ENCODE peak calls at places on chromosomes 4 and X, in ten cellular contexts. Q, L, S, B, R, O, T, K, X and M are unnamed samples.

GRCh38 chr4:75830906-75831305 is 71.3 kb downstream of the PPEF2 start:
- DNase-seq in S (no peak), O (no peak), Q (no peak), X (no peak), K (no peak), L (no peak), T (no peak), R (no peak), B (no peak), M (no peak)

GRCh38 chr4:55444822-55445221 is 49.1 kb downstream of the TMEM165 start:
- DNase-seq in T (peak; percentile 7), L (no peak), O (no peak), X (no peak), Q (no peak), R (peak; percentile 23), K (no peak), S (no peak), B (no peak), M (peak; percentile 24)

GRCh38 chrX:106912864-106913263 is 7.3 kb upstream of the CLDN2 start:
- DNase-seq in O (no peak), B (no peak), T (no peak), X (no peak), R (no peak), K (peak; percentile 19), L (no peak), S (no peak), Q (no peak), M (no peak)

GRCh38 chr4:73735231-73735630 is 5.1 kb upstream of the CXCL8 start:
- DNase-seq in S (no peak), O (no peak), T (no peak), R (no peak), Q (no peak), L (no peak), K (peak; percentile 35), X (no peak), B (no peak), M (no peak)

GRCh38 chr4:128123036-128123435 is 61.9 kb downstream of the LARP1B start:
- DNase-seq in X (no peak), S (no peak), B (no peak), K (peak; percentile 39), T (no peak), L (no peak), R (no peak), Q (no peak), O (no peak), M (no peak)

GRCh38 chrX:28693101-28693500 is 105.9 kb downstream of the IL1RAPL1 start:
- DNase-seq in B (no peak), K (no peak), X (no peak), L (no peak), Q (no peak), S (no peak), T (no peak), O (no peak), R (no peak), M (no peak)

GRCh38 chr4:112234952-112235609 is 3.5 kb downstream of the AP1AR start:
- DNase-seq in K (peak; percentile 75), O (no peak), L (peak; percentile 36), X (peak; percentile 88), B (peak; percentile 52), S (peak; percentile 69), Q (no peak), R (peak; percentile 68), T (peak; percentile 66), M (no peak)

GRCh38 chr4:173121044-173121685 is 47.4 kb upstream of the GALNT7 start:
- DNase-seq in X (peak; percentile 50), O (no peak), T (no peak), Q (no peak), R (peak; percentile 21), S (peak; percentile 88), L (peak; percentile 3), K (peak; percentile 39), B (no peak), M (no peak)

GRCh38 chr4:8399298-8399697 is 41.2 kb downstream of the ACOX3 start:
- DNase-seq in T (no peak), Q (no peak), O (no peak), R (no peak), X (no peak), K (no peak), B (no peak), L (no peak), S (no peak), M (peak; percentile 35)

GRCh38 chrX:66074920-66075879 is 35.3 kb upstream of the VSIG4 start:
- DNase-seq in O (no peak), Q (no peak), K (no peak), B (peak; percentile 71), X (peak; percentile 78), S (no peak), T (no peak), R (no peak), L (peak; percentile 9), M (no peak)

GRCh38 chrX:15474058-15474457 is 19.1 kb downstream of the PIR start:
- DNase-seq in S (no peak), O (no peak), T (no peak), B (no peak), Q (no peak), K (peak; percentile 55), X (no peak), L (no peak), R (no peak), M (no peak)

GRCh38 chr4:17771284-17771908 is 10.0 kb downstream of the FAM184B start:
- DNase-seq in X (no peak), O (no peak), S (no peak), T (no peak), K (peak; percentile 79), L (peak; percentile 31), B (peak; percentile 49), R (peak; percentile 67), Q (no peak), M (no peak)

GRCh38 chrX:9396930-9397329 is 67.9 kb upstream of the TBL1X start:
- DNase-seq in L (no peak), X (no peak), B (no peak), K (no peak), Q (no peak), T (peak; percentile 79), R (no peak), S (no peak), O (no peak), M (no peak)

DNA sequence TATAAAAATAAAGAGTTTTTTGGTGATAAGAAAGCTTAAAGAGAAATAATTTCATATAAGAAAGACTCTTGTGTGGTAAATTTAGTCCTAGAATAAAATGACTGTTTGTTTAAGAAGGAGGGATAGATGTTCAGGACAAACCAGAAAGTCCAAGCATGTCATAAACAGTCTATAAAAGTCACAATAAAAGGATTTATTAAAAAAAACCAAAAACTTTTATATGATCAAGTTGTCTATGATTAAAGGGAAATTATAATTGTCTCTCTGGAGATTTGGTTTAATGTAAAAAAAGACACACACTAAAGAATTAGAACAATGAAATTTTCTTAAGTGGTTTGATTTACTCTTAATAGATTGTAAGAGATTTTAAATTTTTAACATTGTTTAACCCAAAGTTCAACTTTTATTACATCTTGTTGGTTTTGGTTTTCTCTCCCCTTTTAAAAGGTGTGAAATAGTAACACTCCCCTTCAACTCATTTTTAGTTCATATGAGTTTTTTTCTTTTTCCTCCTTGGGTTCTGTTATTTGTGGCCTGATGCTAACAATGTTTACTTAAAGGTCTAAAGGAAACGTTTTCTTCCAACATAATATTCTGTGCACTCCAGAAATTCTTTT is 89.7 kb downstream of the PDHA2 start:
- DNase-seq in B (no peak), O (no peak), Q (no peak), K (no peak), X (no peak), T (no peak), S (no peak), L (no peak), R (no peak), M (no peak)
- H3K9me3 ChIP-seq in B (peaks cover 65% of the 10 kb centered on the region), O (peaks cover 42% of the 10 kb centered on the region), Q (peaks cover 8% of the 10 kb centered on the region), K (peaks cover 10% of the 10 kb centered on the region), X (no peaks in the 10 kb centered on the region), T (peaks cover 85% of the 10 kb centered on the region), S (no peaks in the 10 kb centered on the region), L (no peaks in the 10 kb centered on the region), R (no peaks in the 10 kb centered on the region), M (no peaks in the 10 kb centered on the region)

GRCh38 chr4:40316333-40316781 is 18.8 kb upstream of the CHRNA9 start:
- DNase-seq in T (no peak), Q (no peak), B (no peak), O (no peak), K (peak; percentile 92), R (no peak), S (peak; percentile 11), X (no peak), L (no peak), M (no peak)
- H3K4me3 ChIP-seq in T (no peak overlapping the region), Q (peak overlapping the region; percentile 40), B (no peak overlapping the region), O (no peak overlapping the region), K (peak overlapping the region; percentile 35), R (no peak overlapping the region), S (peak overlapping the region; percentile 57), X (no peak overlapping the region), L (no peak overlapping the region), M (no peak overlapping the region)

DNA sequence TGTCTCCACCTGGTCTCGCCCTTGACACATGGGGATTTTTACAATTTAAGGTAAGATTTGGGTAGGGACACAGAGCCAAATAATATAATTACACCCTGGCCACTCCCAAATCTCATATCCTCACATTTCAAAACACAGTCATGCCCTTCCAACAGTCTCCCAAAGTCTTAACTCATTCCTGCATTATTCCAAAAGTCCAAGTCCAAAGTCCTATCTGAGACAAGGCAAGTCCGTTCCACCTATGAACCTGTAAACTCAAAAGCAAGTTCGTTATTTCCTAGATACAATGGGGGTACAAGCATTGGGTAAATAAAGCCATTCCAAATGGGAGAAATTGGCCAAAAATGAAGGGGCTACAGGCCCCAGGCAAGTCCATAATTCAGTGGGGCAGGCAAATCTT is 380.8 kb downstream of the CXXC4 start:
- DNase-seq in Q (no peak), T (no peak), B (no peak), O (no peak), S (no peak), L (no peak), R (no peak), X (no peak), K (no peak), M (no peak)
- H3K36me3 ChIP-seq in Q (no peaks in the 10 kb centered on the region), T (no peaks in the 10 kb centered on the region), B (no peaks in the 10 kb centered on the region), O (no peaks in the 10 kb centered on the region), S (no peaks in the 10 kb centered on the region), L (no peaks in the 10 kb centered on the region), R (no peaks in the 10 kb centered on the region), X (no peaks in the 10 kb centered on the region), K (no peaks in the 10 kb centered on the region), M (no peaks in the 10 kb centered on the region)

GRCh38 chrX:40174594-40175415 is 77.0 kb upstream of the BCOR start:
- DNase-seq in Q (peak; percentile 70), B (peak; percentile 43), O (peak; percentile 71), R (peak; percentile 82), S (peak; percentile 50), T (peak; percentile 22), L (no peak), K (no peak), X (peak; percentile 69), M (peak; percentile 76)

GRCh38 chrX:40173662-40174593 is 76.2 kb upstream of the BCOR start:
- DNase-seq in K (no peak), Q (peak; percentile 64), X (peak; percentile 73), T (peak; percentile 76), R (peak; percentile 59), O (peak; percentile 67), S (peak; percentile 79), B (peak; percentile 65), L (no peak), M (no peak)

GRCh38 chrX:40176979-40177430 is 79.2 kb upstream of the BCOR start:
- DNase-seq in L (no peak), K (no peak), B (no peak), X (peak; percentile 58), T (peak; percentile 50), R (peak; percentile 50), O (peak; percentile 61), S (peak; percentile 42), Q (peak; percentile 65), M (no peak)

GRCh38 chrX:40176256-40176978 is 78.7 kb upstream of the BCOR start:
- DNase-seq in T (peak; percentile 35), X (peak; percentile 88), K (no peak), S (peak; percentile 53), O (peak; percentile 87), B (peak; percentile 68), L (peak; percentile 52), Q (peak; percentile 76), R (peak; percentile 81), M (peak; percentile 63)

GRCh38 chrX:40175416-40176255 is 77.9 kb upstream of the BCOR start:
- DNase-seq in O (peak; percentile 92), T (peak; percentile 47), B (peak; percentile 84), R (peak; percentile 75), X (peak; percentile 91), Q (peak; percentile 87), K (no peak), L (no peak), S (peak; percentile 77), M (peak; percentile 66)
- H3K9me3 ChIP-seq in O (no peaks in the 10 kb centered on the region), T (no peaks in the 10 kb centered on the region), B (no peaks in the 10 kb centered on the region), R (no peaks in the 10 kb centered on the region), X (no peaks in the 10 kb centered on the region), Q (no peaks in the 10 kb centered on the region), K (peaks cover 9% of the 10 kb centered on the region), L (no peaks in the 10 kb centered on the region), S (no peaks in the 10 kb centered on the region), M (no peaks in the 10 kb centered on the region)